ENCODE peak calls at places on chromosomes 2 and 18, in eight cellular contexts. O, K, B, A, T, J, Q and H are unnamed samples.

GRCh38 chr18:32772580-32773186 is at the start of gene KLHL14:
- DNase-seq in A (no peak), Q (peak), J (no peak), T (no peak), B (no peak), K (no peak), O (no peak), H (no peak)

GRCh38 chr18:23356915-23357421 is 96.1 kb upstream of the RIOK3 start:
- DNase-seq in B (peak), O (no peak), A (peak), J (no peak), Q (no peak), T (no peak), K (peak), H (no peak)

GRCh38 chr18:46567196-46567595 is 89.8 kb downstream of the LOXHD1 start:
- DNase-seq in B (no peak), J (no peak), A (no peak), K (no peak), O (no peak), Q (no peak), T (no peak), H (no peak)

GRCh38 chr2:194769030-194769429 is 888.0 kb upstream of the SLC39A10 start:
- DNase-seq in B (no peak), K (no peak), T (no peak), Q (no peak), A (no peak), J (no peak), O (no peak), H (no peak)

GRCh38 chr2:239500915-239501630 is 100.3 kb upstream of the HDAC4 start:
- DNase-seq in T (no peak), B (no peak), O (no peak), A (no peak), K (no peak), J (no peak), Q (no peak), H (no peak)

GRCh38 chr2:237689569-237690131 is 62.3 kb downstream of the LRRFIP1 start:
- DNase-seq in K (no peak), J (no peak), A (no peak), T (no peak), O (peak), B (no peak), Q (no peak), H (no peak)

GRCh38 chr2:167862787-167863186 is 384.6 kb downstream of the STK39 start:
- DNase-seq in A (no peak), T (no peak), O (peak), B (no peak), J (no peak), Q (no peak), K (no peak), H (no peak)

GRCh38 chr18:40851014-40851429 is 1104.0 kb upstream of the PIK3C3 start:
- DNase-seq in O (peak), A (no peak), J (no peak), T (no peak), B (no peak), Q (no peak), K (peak), H (no peak)